ENCODE peak calls at places on chromosomes 3 and 15, in ten cellular contexts. H is WTC11; J is endothelial cell; S is prostate gland; O is astrocyte of the cerebellum; B is cardiac muscle cell; C is adrenal gland; A is CD8-positive, alpha-beta T cell; F is epithelial cell of esophagus; N is sigmoid colon. Y is an unnamed sample.

GRCh38 chr3:133444071-133444774 is 44.4 kb downstream of the BFSP2 start:
- DNase-seq in H (no peak), J (no peak), S (peak), O (no peak), B (peak), C (no peak), A (no peak), F (peak), N (no peak), Y (peak)

GRCh38 chr15:60757273-60757672 is 278.3 kb upstream of the ICE2 start:
- DNase-seq in H (no peak), J (no peak), S (no peak), O (no peak), B (no peak), C (no peak), A (no peak), F (no peak), N (no peak), Y (no peak)

GRCh38 chr3:138771585-138771984 is 63.1 kb downstream of the PIK3CB start:
- DNase-seq in H (no peak), J (no peak), S (no peak), O (no peak), B (no peak), C (no peak), A (no peak), F (no peak), N (no peak), Y (no peak)

GRCh38 chr3:150059241-150059640 is 88.5 kb upstream of the PFN2 start:
- DNase-seq in H (no peak), J (no peak), S (no peak), O (peak), B (no peak), C (no peak), A (no peak), F (peak), N (no peak), Y (no peak)

GRCh38 chr15:29945943-29946591 is 123.8 kb upstream of the TJP1 start:
- DNase-seq in H (no peak), J (no peak), S (no peak), O (no peak), B (no peak), C (no peak), A (no peak), F (peak), N (no peak), Y (no peak)

GRCh38 chr3:146131616-146132410 is 29.2 kb downstream of the PLOD2 start:
- DNase-seq in H (no peak), J (no peak), S (no peak), O (peak), B (peak), C (no peak), A (no peak), F (peak), N (no peak), Y (peak)

GRCh38 chr3:6120786-6121185 is 740.1 kb upstream of the GRM7 start:
- DNase-seq in H (no peak), J (no peak), S (no peak), O (peak), B (no peak), C (no peak), A (no peak), F (no peak), N (no peak), Y (no peak)

GRCh38 chr15:100765458-100766224 is 114.0 kb upstream of the ALDH1A3 start:
- DNase-seq in H (peak), J (no peak), S (no peak), O (no peak), B (no peak), C (no peak), A (no peak), F (no peak), N (peak), Y (no peak)

GRCh38 chr3:190013943-190014924 is 106.5 kb downstream of the P3H2 start:
- DNase-seq in H (no peak), J (no peak), S (no peak), O (no peak), B (no peak), C (no peak), A (no peak), F (peak), N (no peak), Y (no peak)

GRCh38 chr3:38837358-38837757 is 21.3 kb upstream of the SCN10A start:
- DNase-seq in H (no peak), J (no peak), S (no peak), O (no peak), B (no peak), C (no peak), A (no peak), F (no peak), N (no peak), Y (no peak)

GRCh38 chr3:119469378-119470189 is 821 bp downstream of the POGLUT1 start:
- DNase-seq in H (no peak), J (no peak), S (no peak), O (no peak), B (peak), C (peak), A (no peak), F (peak), N (no peak), Y (no peak)

GRCh38 chr3:151067158-151067557 is 18.3 kb upstream of the MED12L start:
- DNase-seq in H (no peak), J (no peak), S (no peak), O (no peak), B (peak), C (no peak), A (no peak), F (no peak), N (no peak), Y (peak)

GRCh38 chr3:124565013-124565412 is 165.2 kb upstream of the UMPS start:
- DNase-seq in H (peak), J (peak), S (peak), O (peak), B (peak), C (peak), A (peak), F (peak), N (peak), Y (peak)

GRCh38 chr3:107431048-107431297 is 53.7 kb downstream of the CCDC54 start:
- DNase-seq in H (peak), J (no peak), S (peak), O (no peak), B (no peak), C (no peak), A (peak), F (no peak), N (peak), Y (no peak)

GRCh38 chr3:123722021-123722420 is 137.2 kb upstream of the HACD2 start:
- DNase-seq in H (no peak), J (no peak), S (no peak), O (no peak), B (no peak), C (no peak), A (no peak), F (no peak), N (no peak), Y (no peak)

GRCh38 chr3:197407053-197407452 is 108.6 kb upstream of the DLG1 start:
- DNase-seq in H (no peak), J (no peak), S (no peak), O (no peak), B (no peak), C (no peak), A (no peak), F (no peak), N (no peak), Y (no peak)

GRCh38 chr3:154428369-154429206 is 1.4 kb downstream of the GPR149 start:
- DNase-seq in H (peak), J (peak), S (peak), O (no peak), B (no peak), C (no peak), A (no peak), F (peak), N (no peak), Y (no peak)

GRCh38 chr3:84772841-84773240 is 185.9 kb upstream of the CADM2 start:
- DNase-seq in H (no peak), J (no peak), S (no peak), O (no peak), B (no peak), C (no peak), A (no peak), F (no peak), N (no peak), Y (no peak)
- TF ChIP-seq CTCF in H (no peak), J (peak), S (no peak), O (no peak), B (no peak), C (no peak), A (no peak), F (no peak), N (no peak), Y (no peak)

DNA sequence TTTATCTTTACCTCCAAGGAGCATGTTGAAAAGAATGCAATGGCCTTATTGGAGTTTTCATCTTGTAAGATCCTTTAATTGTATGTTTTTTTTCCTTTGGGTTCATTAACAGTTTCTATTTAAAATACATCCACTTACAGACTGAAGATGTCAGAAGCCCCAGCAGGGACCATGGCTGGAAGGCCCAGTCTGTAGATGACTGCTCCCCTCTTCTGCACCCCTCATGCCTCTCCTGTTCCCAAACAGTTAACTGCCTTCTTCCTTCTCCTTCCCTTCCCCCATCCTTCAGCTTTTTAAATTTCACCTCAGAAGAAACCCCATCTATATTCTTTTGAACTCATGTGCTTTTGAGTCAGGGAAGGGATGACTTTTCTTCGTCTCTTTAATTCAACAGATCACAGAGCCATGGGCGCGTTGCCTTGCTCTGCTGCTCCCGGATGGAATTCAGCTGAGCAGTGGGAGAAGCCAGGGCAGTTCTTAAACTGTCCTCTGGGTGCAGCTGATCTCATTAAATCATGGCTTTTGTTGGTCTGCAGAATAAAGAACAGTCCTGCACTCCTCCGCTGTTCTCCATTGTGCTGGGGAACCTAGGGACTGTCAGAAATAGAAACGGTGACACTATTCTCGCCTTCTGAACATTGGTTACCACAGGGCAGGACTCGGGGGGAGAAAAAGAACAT is 71.5 kb upstream of the EIF1B start:
- DNase-seq in H (peak), J (peak), S (no peak), O (no peak), B (peak), C (peak), A (no peak), F (peak), N (no peak), Y (no peak)
- TF ChIP-seq CTCF in H (no peak), J (peak), S (no peak), O (peak), B (peak), C (no peak), A (no peak), F (peak), N (no peak), Y (no peak)

GRCh38 chr3:143763568-143764162 is 84.6 kb downstream of the SLC9A9 start:
- DNase-seq in H (no peak), J (no peak), S (no peak), O (no peak), B (peak), C (no peak), A (no peak), F (peak), N (no peak), Y (no peak)
- TF ChIP-seq CTCF in H (no peak), J (peak), S (peak), O (peak), B (peak), C (peak), A (peak), F (peak), N (no peak), Y (no peak)

GRCh38 chr3:148938306-148938705 is 53.0 kb upstream of the GYG1 start:
- DNase-seq in H (no peak), J (no peak), S (no peak), O (no peak), B (no peak), C (no peak), A (no peak), F (no peak), N (no peak), Y (no peak)

GRCh38 chr3:148938931-148939330 is 52.4 kb upstream of the GYG1 start:
- DNase-seq in H (no peak), J (no peak), S (no peak), O (no peak), B (no peak), C (no peak), A (no peak), F (no peak), N (no peak), Y (no peak)

GRCh38 chr3:148940983-148941382 is 50.4 kb upstream of the GYG1 start:
- DNase-seq in H (no peak), J (no peak), S (no peak), O (no peak), B (no peak), C (no peak), A (no peak), F (no peak), N (no peak), Y (no peak)

GRCh38 chr3:148948913-148949657 is 42.3 kb upstream of the GYG1 start:
- DNase-seq in H (no peak), J (no peak), S (peak), O (no peak), B (no peak), C (no peak), A (no peak), F (no peak), N (no peak), Y (no peak)

GRCh38 chr3:148943531-148944200 is 47.7 kb upstream of the GYG1 start:
- DNase-seq in H (no peak), J (no peak), S (peak), O (peak), B (peak), C (peak), A (no peak), F (peak), N (no peak), Y (peak)
- TF ChIP-seq CTCF in H (peak), J (peak), S (peak), O (peak), B (peak), C (peak), A (peak), F (peak), N (peak), Y (peak)

GRCh38 chr15:80565398-80565797 is 129.7 kb upstream of the ABHD17C start:
- DNase-seq in H (no peak), J (no peak), S (no peak), O (no peak), B (no peak), C (no peak), A (no peak), F (no peak), N (no peak), Y (no peak)
- TF ChIP-seq CTCF in H (no peak), J (no peak), S (no peak), O (no peak), B (no peak), C (no peak), A (no peak), F (no peak), N (no peak), Y (no peak)

GRCh38 chr3:10400050-10400748 is 79.3 kb upstream of the SEC13 start:
- DNase-seq in H (no peak), J (no peak), S (no peak), O (no peak), B (no peak), C (no peak), A (no peak), F (no peak), N (no peak), Y (no peak)
- TF ChIP-seq CTCF in H (no peak), J (no peak), S (no peak), O (no peak), B (no peak), C (no peak), A (no peak), F (no peak), N (no peak), Y (no peak)

DNA sequence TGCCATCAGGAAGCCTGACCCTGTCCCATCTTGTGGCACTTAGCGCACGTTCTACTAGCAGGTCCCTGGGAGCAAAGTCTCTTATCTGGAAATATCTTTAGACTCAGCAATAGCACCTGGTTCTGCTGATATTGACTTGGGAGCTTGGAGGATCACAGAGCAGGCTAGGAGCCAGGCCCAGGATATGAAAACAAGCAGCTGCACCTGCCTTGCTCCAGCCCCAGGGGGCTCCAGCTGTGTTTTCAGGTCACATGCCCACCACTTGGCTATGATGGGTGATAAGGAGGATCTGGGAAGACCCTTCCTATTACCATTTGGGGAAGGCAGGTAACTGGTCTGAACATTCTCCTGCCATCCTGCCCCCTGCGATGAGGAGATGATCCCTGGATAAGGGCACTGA is 87.8 kb downstream of the C3orf70 start:
- DNase-seq in H (no peak), J (no peak), S (no peak), O (no peak), B (no peak), C (no peak), A (no peak), F (no peak), N (no peak), Y (no peak)
- TF ChIP-seq CTCF in H (no peak), J (no peak), S (no peak), O (no peak), B (no peak), C (no peak), A (no peak), F (no peak), N (no peak), Y (peak)

DNA sequence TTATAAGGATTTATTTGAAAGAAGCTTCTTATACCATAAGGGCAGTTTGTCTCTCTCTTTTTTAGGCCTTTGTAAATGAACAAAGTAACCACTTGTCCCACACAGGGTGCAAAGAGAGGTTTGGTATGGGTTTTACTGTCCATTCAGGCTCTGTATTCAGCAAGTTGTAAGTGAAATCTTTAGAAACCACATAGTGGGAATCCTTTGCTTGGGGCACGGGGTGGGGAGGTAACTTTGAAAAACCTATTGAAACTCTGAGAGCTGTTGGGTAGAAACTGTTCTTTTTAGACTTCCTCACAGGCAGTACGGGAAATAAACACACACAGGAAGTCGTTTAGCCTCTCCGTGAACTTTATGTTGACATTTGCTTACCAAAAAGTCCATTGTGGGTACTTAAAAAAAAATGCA is 109.3 kb upstream of the RBMS3 start:
- DNase-seq in H (no peak), J (no peak), S (no peak), O (no peak), B (peak), C (peak), A (no peak), F (no peak), N (no peak), Y (no peak)
- TF ChIP-seq CTCF in H (no peak), J (no peak), S (no peak), O (no peak), B (no peak), C (no peak), A (no peak), F (no peak), N (no peak), Y (no peak)

Y was measured in Calu3.